ENCODE peak calls at places on chromosome 11, in five cellular contexts. F is H1, E is Calu3, T is AG09309, K is ovary. S is an unnamed sample.

GRCh38 chr11:17851697-17852096 is 117.1 kb downstream of the KCNC1 start:
- DNase-seq in F (no peak), E (no peak), T (no peak), K (no peak), S (no peak)

GRCh38 chr11:63841554-63841953 is 2.6 kb downstream of the MARK2 start:
- DNase-seq in F (peak; percentile 61), E (peak; percentile 52), T (no peak), K (no peak), S (no peak)

GRCh38 chr11:109933126-109933525 is 160.1 kb upstream of the ZC3H12C start:
- DNase-seq in F (no peak), E (no peak), T (no peak), K (no peak), S (no peak)

GRCh38 chr11:109970516-109971183 is 122.5 kb upstream of the ZC3H12C start:
- DNase-seq in F (no peak), E (no peak), T (no peak), K (no peak), S (no peak)

GRCh38 chr11:64056213-64056785 is 20.6 kb downstream of the FLRT1 start:
- DNase-seq in F (no peak), E (no peak), T (no peak), K (no peak), S (no peak)

GRCh38 chr11:114929351-114929750 is 251.0 kb downstream of the NXPE2 start:
- DNase-seq in F (no peak), E (no peak), T (no peak), K (no peak), S (no peak)

GRCh38 chr11:95897731-95898130 is 26.2 kb downstream of the MTMR2 start:
- DNase-seq in F (no peak), E (no peak), T (no peak), K (no peak), S (no peak)

GRCh38 chr11:18012314-18012905 is 437 bp downstream of the SERGEF start:
- DNase-seq in F (no peak), E (peak; percentile 19), T (no peak), K (peak; percentile 16), S (no peak)

GRCh38 chr11:124745835-124746620 is 6.0 kb downstream of the VSIG2 start:
- DNase-seq in F (peak; percentile 76), E (no peak), T (no peak), K (no peak), S (no peak)
- TF ChIP-seq CTCF in F (peak; percentile 25), E (no peak), T (no peak), K (no peak), S (peak; percentile 19)

DNA sequence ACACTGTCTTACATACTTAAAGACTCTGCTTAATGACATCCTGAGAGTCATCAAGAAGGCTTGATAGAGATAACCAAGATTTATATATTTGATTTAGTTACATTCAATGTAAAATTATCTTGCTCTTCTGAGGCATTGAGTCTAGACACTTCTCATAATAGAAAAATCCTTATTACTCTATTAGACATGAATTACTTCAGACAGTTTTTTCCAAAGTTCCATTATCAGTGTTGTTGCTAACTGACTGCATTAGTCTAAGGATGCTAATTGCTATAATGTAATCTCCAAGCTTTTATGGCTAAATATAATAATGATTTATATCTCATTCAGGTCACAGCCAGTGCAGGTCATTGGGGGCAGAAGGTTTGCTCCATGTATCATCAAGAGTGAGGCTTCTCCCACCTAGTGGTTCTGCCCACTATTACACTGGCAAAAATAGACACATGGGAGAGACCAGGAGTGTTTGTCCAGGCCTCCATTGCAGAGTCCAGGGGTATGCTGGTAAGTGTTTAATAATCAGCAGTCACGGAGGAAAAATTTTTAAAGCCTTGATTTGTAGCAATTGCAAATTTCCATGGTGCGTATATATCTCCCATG is 377.2 kb upstream of the DDI1 start:
- DNase-seq in F (no peak), E (peak; percentile 6), T (no peak), K (no peak), S (no peak)
- TF ChIP-seq CTCF in F (peak; percentile 52), E (no peak), T (peak; percentile 51), K (no peak), S (peak; percentile 26)

GRCh38 chr11:61826930-61827572 is 1.0 kb upstream of the FADS2 start:
- DNase-seq in F (peak; percentile 54), E (no peak), T (no peak), K (no peak), S (no peak)

GRCh38 chr11:61828629-61829407 is 718 bp downstream of the FADS2 start:
- DNase-seq in F (peak; percentile 73), E (no peak), T (no peak), K (peak; percentile 46), S (no peak)

GRCh38 chr11:61828379-61828628 is 204 bp downstream of the FADS2 start:
- DNase-seq in F (no peak), E (no peak), T (no peak), K (no peak), S (no peak)

GRCh38 chr11:61829806-61830205 is 1.7 kb downstream of the FADS2 start:
- DNase-seq in F (no peak), E (no peak), T (no peak), K (no peak), S (no peak)

DNA sequence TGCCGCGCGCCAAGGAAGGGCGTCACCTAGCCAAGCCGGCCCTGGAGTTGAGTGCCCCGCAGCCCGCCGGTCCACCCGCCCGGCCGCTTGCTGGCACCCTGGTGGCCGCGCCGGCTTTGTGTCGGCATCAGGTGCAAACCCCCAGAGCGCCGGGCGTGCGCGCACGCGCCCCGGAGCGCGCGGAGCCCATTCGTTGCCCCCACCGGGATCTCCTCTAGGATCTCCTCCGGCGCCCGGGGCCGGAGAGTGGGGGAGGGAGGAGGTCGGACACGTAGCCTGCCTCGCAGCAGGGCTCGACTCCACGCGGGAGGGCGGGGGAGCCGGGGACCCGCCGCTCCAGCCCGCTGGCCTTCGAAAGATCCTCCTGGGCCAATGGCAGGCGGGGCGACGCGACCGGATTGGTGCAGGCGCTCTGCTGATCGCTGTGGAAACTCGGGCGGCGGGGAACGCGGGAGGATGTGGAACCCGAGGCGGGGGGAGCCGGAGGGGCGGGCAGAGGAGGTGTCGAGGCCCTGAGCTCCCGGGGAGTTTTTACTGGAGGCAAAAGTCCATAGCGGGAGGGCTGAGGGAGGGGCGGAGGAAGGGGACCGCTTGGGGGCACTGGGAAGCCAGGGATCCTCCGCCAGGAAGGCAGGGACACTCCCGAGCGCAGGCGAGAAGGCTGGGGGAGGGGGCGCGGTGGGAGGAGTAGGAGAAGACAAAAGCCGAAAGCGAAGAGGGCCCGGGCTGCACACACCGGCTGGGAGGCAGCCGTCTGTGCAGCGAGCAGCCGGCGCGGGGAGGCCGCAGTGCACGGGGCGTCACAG is at the start of gene FADS2:
- DNase-seq in F (peak; percentile 91), E (peak; percentile 50), T (peak; percentile 46), K (peak; percentile 84), S (peak; percentile 73)
- TF ChIP-seq CTCF in F (peak; percentile 12), E (no peak), T (no peak), K (no peak), S (peak; percentile 3)

GRCh38 chr11:123561046-123561781 is 93.2 kb downstream of the SCN3B start:
- DNase-seq in F (no peak), E (peak; percentile 48), T (no peak), K (peak; percentile 77), S (no peak)
- TF ChIP-seq CTCF in F (peak; percentile 50), E (peak; percentile 19), T (peak; percentile 31), K (no peak), S (no peak)

GRCh38 chr11:57347336-57347735 is 9.2 kb downstream of the P2RX3 start:
- DNase-seq in F (no peak), E (no peak), T (no peak), K (no peak), S (no peak)

GRCh38 chr11:57345555-57346151 is 7.5 kb downstream of the P2RX3 start:
- DNase-seq in F (peak; percentile 85), E (peak; percentile 79), T (no peak), K (peak; percentile 30), S (peak; percentile 81)

GRCh38 chr11:57343825-57344224 is 5.7 kb downstream of the P2RX3 start:
- DNase-seq in F (no peak), E (no peak), T (no peak), K (no peak), S (no peak)

GRCh38 chr11:57342702-57343101 is 4.5 kb downstream of the P2RX3 start:
- DNase-seq in F (no peak), E (no peak), T (no peak), K (no peak), S (no peak)

DNA sequence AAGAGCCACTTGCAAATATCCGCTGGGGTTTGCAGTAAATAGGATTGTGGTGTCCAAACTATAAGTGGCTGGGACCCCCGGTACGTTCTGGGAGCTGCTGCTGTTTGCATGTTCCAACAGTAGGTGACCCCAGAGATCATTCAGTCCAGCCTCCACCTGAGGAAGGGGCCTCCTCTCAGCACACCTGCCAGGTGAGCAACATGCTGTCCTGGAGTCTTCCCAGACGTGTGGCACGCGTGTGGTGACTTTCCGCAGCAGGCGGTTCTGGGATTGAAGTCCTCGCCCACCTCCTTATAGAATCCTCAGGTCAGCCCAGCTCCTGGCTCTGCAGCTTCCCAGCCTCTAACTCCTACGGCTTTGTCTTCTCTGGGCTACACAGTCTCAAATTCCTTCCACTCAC is 6.7 kb downstream of the P2RX3 start:
- DNase-seq in F (no peak), E (no peak), T (no peak), K (no peak), S (no peak)
- TF ChIP-seq CTCF in F (no peak), E (no peak), T (no peak), K (no peak), S (no peak)

GRCh38 chr11:117195761-117196160 is 3.4 kb upstream of the TAGLN start:
- DNase-seq in F (no peak), E (no peak), T (no peak), K (no peak), S (no peak)

GRCh38 chr11:117198613-117199012 is 557 bp upstream of the TAGLN start:
- DNase-seq in F (no peak), E (no peak), T (no peak), K (no peak), S (no peak)

GRCh38 chr11:117199061-117199915 is at the start of gene TAGLN:
- DNase-seq in F (peak; percentile 83), E (peak; percentile 49), T (peak; percentile 78), K (peak; percentile 90), S (no peak)

GRCh38 chr11:117197006-117197405 is 2.2 kb upstream of the TAGLN start:
- DNase-seq in F (no peak), E (no peak), T (no peak), K (no peak), S (no peak)

DNA sequence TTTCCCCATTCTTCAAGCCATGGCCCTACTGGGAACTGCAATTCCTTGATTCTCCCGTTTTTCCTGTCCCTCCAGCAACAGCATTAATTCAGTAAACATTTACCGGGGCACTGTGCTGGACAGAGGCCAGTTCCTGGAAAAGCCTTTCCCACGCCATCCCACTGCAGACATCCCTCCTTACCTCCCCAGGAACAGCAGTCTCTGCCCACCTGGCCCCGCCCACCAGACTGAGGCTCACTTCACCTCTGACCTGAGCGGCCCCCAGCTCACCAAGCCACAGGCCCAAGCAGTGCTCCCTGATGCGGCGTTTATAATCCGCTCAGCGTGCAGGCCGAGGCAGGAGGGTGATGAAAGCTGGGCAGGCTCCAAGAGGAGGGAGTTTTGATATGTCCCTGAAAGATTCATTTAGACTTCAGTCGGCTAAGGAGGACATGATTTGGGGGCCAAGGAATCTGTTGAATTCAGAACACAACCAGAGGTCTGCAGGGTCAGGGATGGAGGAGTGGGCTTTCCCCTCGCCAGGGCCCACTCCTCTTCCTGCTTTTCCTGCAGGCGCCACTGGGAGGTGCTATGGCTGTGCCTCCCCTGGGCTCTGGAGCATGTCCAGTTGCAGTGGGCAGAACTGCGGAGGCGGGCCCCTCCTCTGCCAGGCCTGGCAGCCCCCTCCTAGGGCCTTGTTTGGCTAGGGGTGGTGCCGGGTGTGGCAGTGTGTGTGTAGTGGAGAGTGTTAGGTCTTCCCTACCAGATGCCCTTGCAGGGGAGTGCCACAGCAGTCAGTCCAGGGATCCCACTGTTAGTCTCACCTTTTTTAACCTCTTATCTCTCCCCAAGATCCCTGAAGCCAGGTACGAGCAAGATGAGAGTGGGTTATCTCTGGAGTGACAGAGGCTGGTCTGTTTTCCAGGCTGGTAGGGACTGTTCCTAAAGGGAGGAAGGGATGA is 1.4 kb upstream of the TAGLN start:
- DNase-seq in F (peak; percentile 94), E (peak; percentile 14), T (no peak), K (peak; percentile 59), S (no peak)
- TF ChIP-seq CTCF in F (peak; percentile 80), E (no peak), T (peak; percentile 45), K (no peak), S (peak; percentile 38)

GRCh38 chr11:13091804-13092203 is 82.7 kb downstream of the RASSF10 start:
- DNase-seq in F (no peak), E (no peak), T (no peak), K (no peak), S (no peak)
- TF ChIP-seq CTCF in F (no peak), E (no peak), T (no peak), K (no peak), S (no peak)